ENCODE peak calls at places on chromosomes 13 and 19, in six cellular contexts. X is NCI-H187, O is GDM1, Y is Ammon's horn, M is progenitor cell of endocrine pancreas, N is fibroblast of mammary gland. E is an unnamed sample.

GRCh38 chr13:109159650-109160309 is 530.4 kb downstream of the MYO16 start:
- DNase-seq in X (no peak), O (no peak), Y (no peak), M (no peak), N (no peak), E (no peak)

GRCh38 chr19:9917322-9917721 is 19.0 kb downstream of the OLFM2 start:
- DNase-seq in X (no peak), O (peak; percentile 37), Y (peak; percentile 47), M (no peak), N (peak; percentile 60), E (no peak)

GRCh38 chr13:109255457-109255856 is 530.9 kb downstream of the IRS2 start:
- DNase-seq in X (no peak), O (no peak), Y (no peak), M (no peak), N (no peak), E (no peak)

GRCh38 chr19:45782820-45783785 is 813 bp upstream of the DMPK start:
- DNase-seq in X (no peak), O (no peak), Y (no peak), M (no peak), N (peak; percentile 71), E (no peak)

GRCh38 chr19:3725640-3726310 is 17.6 kb downstream of the TJP3 start:
- DNase-seq in X (peak; percentile 31), O (no peak), Y (no peak), M (no peak), N (no peak), E (peak; percentile 15)

GRCh38 chr13:32022292-32022691 is 9.3 kb upstream of the FRY start:
- DNase-seq in X (no peak), O (no peak), Y (no peak), M (no peak), N (peak; percentile 6), E (no peak)

GRCh38 chr13:33017410-33017929 is 1.2 kb downstream of the KL start:
- DNase-seq in X (no peak), O (no peak), Y (peak; percentile 39), M (no peak), N (peak; percentile 65), E (peak; percentile 7)

GRCh38 chr13:27775943-27776342 is 16.3 kb upstream of the GSX1 start:
- DNase-seq in X (peak; percentile 10), O (no peak), Y (no peak), M (no peak), N (no peak), E (no peak)

GRCh38 chr19:3849092-3849491 is 19.7 kb downstream of the ZFR2 start:
- DNase-seq in X (no peak), O (peak; percentile 62), Y (no peak), M (no peak), N (peak; percentile 11), E (no peak)

GRCh38 chr19:47471733-47472457 is at the start of gene SLC8A2:
- DNase-seq in X (no peak), O (peak; percentile 60), Y (peak; percentile 67), M (peak; percentile 77), N (peak; percentile 63), E (peak; percentile 13)

GRCh38 chr19:7294571-7295212 is 478 bp upstream of the INSR start:
- DNase-seq in X (peak; percentile 2), O (no peak), Y (peak; percentile 73), M (peak; percentile 53), N (peak; percentile 32), E (no peak)

GRCh38 chr19:6790194-6791128 is 18.0 kb downstream of the VAV1 start:
- DNase-seq in X (no peak), O (no peak), Y (no peak), M (no peak), N (no peak), E (no peak)

GRCh38 chr13:59997976-59998375 is 165.8 kb downstream of the DIAPH3 start:
- DNase-seq in X (no peak), O (no peak), Y (no peak), M (no peak), N (no peak), E (no peak)

GRCh38 chr19:44710483-44710882 is 11.5 kb downstream of the CEACAM16 start:
- DNase-seq in X (no peak), O (no peak), Y (no peak), M (no peak), N (no peak), E (no peak)

GRCh38 chr19:46786236-46787039 is 2.0 kb downstream of the SLC1A5 start:
- DNase-seq in X (no peak), O (peak; percentile 63), Y (peak; percentile 48), M (no peak), N (peak; percentile 83), E (no peak)

GRCh38 chr19:44685877-44686276 is 13.1 kb upstream of the CEACAM16 start:
- DNase-seq in X (no peak), O (no peak), Y (peak; percentile 26), M (no peak), N (peak; percentile 43), E (no peak)

GRCh38 chr13:27526516-27526915 is 76.2 kb upstream of the MTIF3 start:
- DNase-seq in X (no peak), O (no peak), Y (no peak), M (no peak), N (no peak), E (no peak)

GRCh38 chr13:94987869-94988268 is 275.5 kb upstream of the SOX21 start:
- DNase-seq in X (no peak), O (no peak), Y (no peak), M (no peak), N (peak; percentile 76), E (no peak)

GRCh38 chr13:51225034-51225433 is 2.8 kb downstream of the FAM124A start:
- DNase-seq in X (no peak), O (no peak), Y (no peak), M (no peak), N (peak; percentile 43), E (no peak)

GRCh38 chr13:33644607-33645543 is 173.1 kb upstream of the RFC3 start:
- DNase-seq in X (peak; percentile 12), O (peak; percentile 28), Y (no peak), M (no peak), N (peak; percentile 85), E (no peak)

GRCh38 chr13:33872005-33872351 is 54.0 kb downstream of the RFC3 start:
- DNase-seq in X (no peak), O (no peak), Y (no peak), M (no peak), N (no peak), E (no peak)

GRCh38 chr19:41886761-41887710 is 4.1 kb downstream of the ARHGEF1 start:
- DNase-seq in X (no peak), O (no peak), Y (no peak), M (no peak), N (no peak), E (no peak)

GRCh38 chr19:10006335-10006708 is 4.0 kb downstream of the COL5A3 start:
- DNase-seq in X (no peak), O (no peak), Y (peak; percentile 16), M (no peak), N (peak; percentile 87), E (no peak)

GRCh38 chr13:37443538-37443937 is 155.0 kb downstream of the POSTN start:
- DNase-seq in X (no peak), O (no peak), Y (no peak), M (no peak), N (peak; percentile 97), E (no peak)

GRCh38 chr19:37905936-37906867 is at the start of gene WDR87:
- DNase-seq in X (peak; percentile 76), O (peak; percentile 44), Y (peak; percentile 28), M (peak; percentile 71), N (no peak), E (no peak)

GRCh38 chr19:35345671-35346111 is 2.0 kb upstream of the FFAR1 start:
- DNase-seq in X (no peak), O (no peak), Y (no peak), M (no peak), N (no peak), E (no peak)

GRCh38 chr13:25469179-25469545 is 97.4 kb downstream of the ATP8A2 start:
- DNase-seq in X (no peak), O (no peak), Y (no peak), M (no peak), N (no peak), E (no peak)

GRCh38 chr19:15640904-15641597 is 354 bp downstream of the CYP4F3 start:
- DNase-seq in X (no peak), O (no peak), Y (no peak), M (no peak), N (no peak), E (no peak)

GRCh38 chr13:111629457-111629856 is 309.0 kb downstream of the TEX29 start:
- DNase-seq in X (no peak), O (no peak), Y (no peak), M (no peak), N (no peak), E (no peak)

GRCh38 chr13:106391271-106391670 is 144.2 kb downstream of the EFNB2 start:
- DNase-seq in X (no peak), O (no peak), Y (no peak), M (no peak), N (no peak), E (no peak)

E was measured in smooth muscle cell of the brain vasculature.